ENCODE peak calls at places on chromosomes 7 and 10, in ten cellular contexts. One of them, this sample, is unnamed.

GRCh38 chr7:123024989-123025758 is 29.7 kb upstream of the TAS2R16 start:
- DNase-seq in HFFc6: no peak
- DNase-seq in ELR: peak
- DNase-seq in Peyer's patch: no peak
- DNase-seq in neural crest cell: no peak
- DNase-seq in retina: no peak
- DNase-seq in stimulated activated CD8-positive, alpha-beta memory T cell treated with anti-CD3 and anti-CD28 coated beads, Interleukin-2, amount 100 ng/mL, for 48 hours: no peak
- DNase-seq in nucleus accumbens: no peak
- DNase-seq in A673: peak
- DNase-seq in EL: peak
- DNase-seq in this sample: peak

GRCh38 chr7:43586251-43586900 is 3.5 kb downstream of the STK17A start:
- DNase-seq in HFFc6: peak
- DNase-seq in ELR: peak
- DNase-seq in Peyer's patch: no peak
- DNase-seq in neural crest cell: no peak
- DNase-seq in retina: no peak
- DNase-seq in stimulated activated CD8-positive, alpha-beta memory T cell treated with anti-CD3 and anti-CD28 coated beads, Interleukin-2, amount 100 ng/mL, for 48 hours: no peak
- DNase-seq in nucleus accumbens: no peak
- DNase-seq in A673: no peak
- DNase-seq in EL: peak
- DNase-seq in this sample: peak

GRCh38 chr10:132545659-132546367 is 8.2 kb downstream of the INPP5A start:
- DNase-seq in HFFc6: no peak
- DNase-seq in ELR: no peak
- DNase-seq in Peyer's patch: peak
- DNase-seq in neural crest cell: no peak
- DNase-seq in retina: no peak
- DNase-seq in stimulated activated CD8-positive, alpha-beta memory T cell treated with anti-CD3 and anti-CD28 coated beads, Interleukin-2, amount 100 ng/mL, for 48 hours: no peak
- DNase-seq in nucleus accumbens: no peak
- DNase-seq in A673: no peak
- DNase-seq in EL: no peak
- DNase-seq in this sample: no peak

GRCh38 chr7:151017953-151018420 is 6.3 kb downstream of the ATG9B start:
- DNase-seq in HFFc6: no peak
- DNase-seq in ELR: peak
- DNase-seq in Peyer's patch: peak
- DNase-seq in neural crest cell: peak
- DNase-seq in retina: peak
- DNase-seq in stimulated activated CD8-positive, alpha-beta memory T cell treated with anti-CD3 and anti-CD28 coated beads, Interleukin-2, amount 100 ng/mL, for 48 hours: peak
- DNase-seq in nucleus accumbens: no peak
- DNase-seq in A673: peak
- DNase-seq in EL: peak
- DNase-seq in this sample: no peak

GRCh38 chr7:151694828-151695580 is 175.3 kb upstream of the RHEB start:
- DNase-seq in HFFc6: no peak
- DNase-seq in ELR: peak
- DNase-seq in Peyer's patch: peak
- DNase-seq in neural crest cell: no peak
- DNase-seq in retina: no peak
- DNase-seq in stimulated activated CD8-positive, alpha-beta memory T cell treated with anti-CD3 and anti-CD28 coated beads, Interleukin-2, amount 100 ng/mL, for 48 hours: no peak
- DNase-seq in nucleus accumbens: no peak
- DNase-seq in A673: no peak
- DNase-seq in EL: peak
- DNase-seq in this sample: no peak

GRCh38 chr10:11149499-11149898 is 131.8 kb downstream of the CELF2 start:
- DNase-seq in HFFc6: no peak
- DNase-seq in ELR: no peak
- DNase-seq in Peyer's patch: peak
- DNase-seq in neural crest cell: no peak
- DNase-seq in retina: no peak
- DNase-seq in stimulated activated CD8-positive, alpha-beta memory T cell treated with anti-CD3 and anti-CD28 coated beads, Interleukin-2, amount 100 ng/mL, for 48 hours: no peak
- DNase-seq in nucleus accumbens: no peak
- DNase-seq in A673: no peak
- DNase-seq in EL: no peak
- DNase-seq in this sample: no peak

GRCh38 chr10:33506391-33506790 is 171.9 kb upstream of the NRP1 start:
- DNase-seq in HFFc6: no peak
- DNase-seq in ELR: no peak
- DNase-seq in Peyer's patch: no peak
- DNase-seq in neural crest cell: no peak
- DNase-seq in retina: no peak
- DNase-seq in stimulated activated CD8-positive, alpha-beta memory T cell treated with anti-CD3 and anti-CD28 coated beads, Interleukin-2, amount 100 ng/mL, for 48 hours: no peak
- DNase-seq in nucleus accumbens: no peak
- DNase-seq in A673: no peak
- DNase-seq in EL: no peak
- DNase-seq in this sample: no peak

GRCh38 chr7:116582806-116583444 is 58.1 kb downstream of the CAV1 start:
- DNase-seq in HFFc6: peak
- DNase-seq in ELR: peak
- DNase-seq in Peyer's patch: no peak
- DNase-seq in neural crest cell: no peak
- DNase-seq in retina: no peak
- DNase-seq in stimulated activated CD8-positive, alpha-beta memory T cell treated with anti-CD3 and anti-CD28 coated beads, Interleukin-2, amount 100 ng/mL, for 48 hours: no peak
- DNase-seq in nucleus accumbens: no peak
- DNase-seq in A673: peak
- DNase-seq in EL: peak
- DNase-seq in this sample: no peak

GRCh38 chr7:23470290-23471089 is at the start of gene IGF2BP3:
- DNase-seq in HFFc6: peak
- DNase-seq in ELR: peak
- DNase-seq in Peyer's patch: no peak
- DNase-seq in neural crest cell: peak
- DNase-seq in retina: peak
- DNase-seq in stimulated activated CD8-positive, alpha-beta memory T cell treated with anti-CD3 and anti-CD28 coated beads, Interleukin-2, amount 100 ng/mL, for 48 hours: no peak
- DNase-seq in nucleus accumbens: no peak
- DNase-seq in A673: peak
- DNase-seq in EL: peak
- DNase-seq in this sample: peak

GRCh38 chr10:32388258-32389027 is 41.5 kb upstream of the EPC1 start:
- DNase-seq in HFFc6: no peak
- DNase-seq in ELR: no peak
- DNase-seq in Peyer's patch: no peak
- DNase-seq in neural crest cell: no peak
- DNase-seq in retina: no peak
- DNase-seq in stimulated activated CD8-positive, alpha-beta memory T cell treated with anti-CD3 and anti-CD28 coated beads, Interleukin-2, amount 100 ng/mL, for 48 hours: no peak
- DNase-seq in nucleus accumbens: no peak
- DNase-seq in A673: peak
- DNase-seq in EL: no peak
- DNase-seq in this sample: no peak

GRCh38 chr10:44280211-44280610 is 104.7 kb downstream of the CXCL12 start:
- DNase-seq in HFFc6: peak
- DNase-seq in ELR: no peak
- DNase-seq in Peyer's patch: no peak
- DNase-seq in neural crest cell: no peak
- DNase-seq in retina: no peak
- DNase-seq in stimulated activated CD8-positive, alpha-beta memory T cell treated with anti-CD3 and anti-CD28 coated beads, Interleukin-2, amount 100 ng/mL, for 48 hours: no peak
- DNase-seq in nucleus accumbens: no peak
- DNase-seq in A673: no peak
- DNase-seq in EL: no peak
- DNase-seq in this sample: no peak

GRCh38 chr7:2417981-2418481 is 14.6 kb downstream of the CHST12 start:
- DNase-seq in HFFc6: peak
- DNase-seq in ELR: no peak
- DNase-seq in Peyer's patch: peak
- DNase-seq in neural crest cell: no peak
- DNase-seq in retina: no peak
- DNase-seq in stimulated activated CD8-positive, alpha-beta memory T cell treated with anti-CD3 and anti-CD28 coated beads, Interleukin-2, amount 100 ng/mL, for 48 hours: peak
- DNase-seq in nucleus accumbens: no peak
- DNase-seq in A673: no peak
- DNase-seq in EL: peak
- DNase-seq in this sample: no peak

GRCh38 chr7:91397612-91398011 is 133.4 kb downstream of the FZD1 start:
- DNase-seq in HFFc6: no peak
- DNase-seq in ELR: no peak
- DNase-seq in Peyer's patch: no peak
- DNase-seq in neural crest cell: no peak
- DNase-seq in retina: no peak
- DNase-seq in stimulated activated CD8-positive, alpha-beta memory T cell treated with anti-CD3 and anti-CD28 coated beads, Interleukin-2, amount 100 ng/mL, for 48 hours: no peak
- DNase-seq in nucleus accumbens: no peak
- DNase-seq in A673: no peak
- DNase-seq in EL: no peak
- DNase-seq in this sample: no peak

GRCh38 chr10:106959521-106959920 is 205.0 kb downstream of the SORCS1 start:
- DNase-seq in HFFc6: no peak
- DNase-seq in ELR: peak
- DNase-seq in Peyer's patch: no peak
- DNase-seq in neural crest cell: no peak
- DNase-seq in retina: no peak
- DNase-seq in stimulated activated CD8-positive, alpha-beta memory T cell treated with anti-CD3 and anti-CD28 coated beads, Interleukin-2, amount 100 ng/mL, for 48 hours: no peak
- DNase-seq in nucleus accumbens: no peak
- DNase-seq in A673: no peak
- DNase-seq in EL: no peak
- DNase-seq in this sample: no peak

This sample was measured in foreskin keratinocyte.